ENCODE peak calls at places on chromosomes 3 and 15, in seven cellular contexts. Q is AG04450, T is cardiac fibroblast, L is A549, U is neural progenitor cell, O is left lung, D is WERI-Rb-1. B is an unnamed sample.

GRCh38 chr3:54071596-54071995 is 50.8 kb upstream of the CACNA2D3 start:
- DNase-seq in Q (no peak), T (peak), L (no peak), U (no peak), O (no peak), D (no peak), B (no peak)

GRCh38 chr15:26561994-26562730 is 210.7 kb downstream of the GABRB3 start:
- DNase-seq in Q (no peak), T (no peak), L (no peak), U (no peak), O (no peak), D (no peak), B (no peak)

GRCh38 chr15:33380406-33380805 is 69.6 kb downstream of the RYR3 start:
- DNase-seq in Q (no peak), T (no peak), L (no peak), U (no peak), O (no peak), D (no peak), B (no peak)

GRCh38 chr15:72402726-72403125 is 4.6 kb downstream of the TMEM202 start:
- DNase-seq in Q (no peak), T (no peak), L (no peak), U (no peak), O (no peak), D (no peak), B (no peak)

GRCh38 chr15:96047255-96047931 is 283.1 kb upstream of the NR2F2 start:
- DNase-seq in Q (peak), T (peak), L (no peak), U (no peak), O (no peak), D (no peak), B (no peak)

GRCh38 chr3:60147249-60147648 is 1097.4 kb upstream of the CFAP20DC start:
- DNase-seq in Q (no peak), T (no peak), L (no peak), U (peak), O (no peak), D (no peak), B (no peak)

GRCh38 chr15:74525946-74526345 is 15.1 kb upstream of the ARID3B start:
- DNase-seq in Q (no peak), T (no peak), L (no peak), U (no peak), O (no peak), D (no peak), B (no peak)

GRCh38 chr3:167740961-167741587 is 5.6 kb downstream of the SERPINI1 start:
- DNase-seq in Q (no peak), T (peak), L (peak), U (peak), O (no peak), D (peak), B (no peak)

GRCh38 chr15:65386886-65387285 is 9.1 kb upstream of the IGDCC3 start:
- DNase-seq in Q (no peak), T (no peak), L (no peak), U (no peak), O (no peak), D (no peak), B (no peak)

GRCh38 chr15:87348746-87349145 is 907.8 kb downstream of the NTRK3 start:
- DNase-seq in Q (no peak), T (peak), L (no peak), U (no peak), O (no peak), D (no peak), B (no peak)

GRCh38 chr3:197597335-197597734 is 41.6 kb upstream of the BDH1 start:
- DNase-seq in Q (no peak), T (no peak), L (no peak), U (no peak), O (no peak), D (no peak), B (no peak)

GRCh38 chr3:197598404-197598980 is 42.7 kb upstream of the BDH1 start:
- DNase-seq in Q (no peak), T (no peak), L (no peak), U (no peak), O (no peak), D (peak), B (no peak)

GRCh38 chr3:197595470-197596185 is 39.9 kb upstream of the BDH1 start:
- DNase-seq in Q (no peak), T (no peak), L (no peak), U (no peak), O (no peak), D (no peak), B (no peak)

GRCh38 chr3:197600796-197601565 is 45.2 kb upstream of the BDH1 start:
- DNase-seq in Q (no peak), T (no peak), L (no peak), U (no peak), O (no peak), D (no peak), B (no peak)

DNA sequence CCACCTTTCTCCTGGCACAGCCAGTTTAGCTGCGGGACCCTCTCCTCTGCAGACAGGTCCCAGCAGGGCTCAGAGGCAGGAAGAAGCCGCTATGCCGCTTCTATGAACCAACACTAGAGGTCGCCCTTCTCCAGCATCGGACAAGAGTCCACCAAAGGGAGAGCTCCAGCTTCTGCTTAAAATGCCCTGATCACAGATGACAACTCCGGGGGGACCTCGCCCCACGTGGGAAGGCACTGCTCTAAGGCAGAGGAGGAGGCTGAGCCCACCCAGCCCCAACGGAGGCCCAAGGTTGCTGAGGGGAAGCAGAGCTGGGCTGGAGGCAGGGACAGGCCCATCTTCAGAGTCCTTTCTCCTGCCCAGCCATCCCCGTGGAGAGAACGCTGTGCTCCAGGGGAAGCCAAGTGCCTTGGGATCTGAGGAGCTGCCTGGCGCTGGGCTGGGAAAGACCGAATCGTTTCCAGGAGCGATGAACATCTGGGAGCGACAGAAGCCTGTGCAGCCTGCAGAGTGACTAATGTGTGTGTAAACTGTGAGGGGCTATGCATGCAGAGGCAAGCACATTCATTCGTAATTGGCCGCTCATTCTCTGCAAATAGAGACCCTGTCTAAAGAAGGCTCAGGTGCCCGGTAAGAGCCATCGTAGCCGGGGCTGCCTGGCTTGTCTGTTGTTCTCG is 43.5 kb upstream of the BDH1 start:
- DNase-seq in Q (peak), T (peak), L (peak), U (peak), O (no peak), D (peak), B (peak)
- H3K4me3 ChIP-seq in Q (peak), T (peak), L (no peak), U (no peak), O (no peak), D (no peak), B (no peak)

DNA sequence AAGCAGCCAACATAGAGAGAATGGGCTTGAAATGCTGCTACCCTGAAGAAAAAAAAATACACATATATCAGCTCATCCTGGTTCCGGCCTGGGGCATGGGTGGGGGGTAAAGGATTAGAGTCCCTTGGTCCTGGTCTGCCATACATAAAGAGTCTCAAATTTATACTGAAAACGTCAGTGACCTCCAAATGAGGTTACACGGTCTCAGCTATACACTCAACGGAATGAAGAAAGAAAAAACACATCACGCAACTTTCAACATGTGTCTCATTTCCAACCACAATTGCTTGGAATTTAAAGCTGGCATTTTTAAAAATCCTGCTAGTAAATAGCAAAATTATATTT is 612.8 kb downstream of the MCTP2 start:
- DNase-seq in Q (no peak), T (no peak), L (no peak), U (no peak), O (no peak), D (no peak), B (no peak)
- H3K4me3 ChIP-seq in Q (no peak), T (no peak), L (no peak), U (peak), O (no peak), D (no peak), B (no peak)

DNA sequence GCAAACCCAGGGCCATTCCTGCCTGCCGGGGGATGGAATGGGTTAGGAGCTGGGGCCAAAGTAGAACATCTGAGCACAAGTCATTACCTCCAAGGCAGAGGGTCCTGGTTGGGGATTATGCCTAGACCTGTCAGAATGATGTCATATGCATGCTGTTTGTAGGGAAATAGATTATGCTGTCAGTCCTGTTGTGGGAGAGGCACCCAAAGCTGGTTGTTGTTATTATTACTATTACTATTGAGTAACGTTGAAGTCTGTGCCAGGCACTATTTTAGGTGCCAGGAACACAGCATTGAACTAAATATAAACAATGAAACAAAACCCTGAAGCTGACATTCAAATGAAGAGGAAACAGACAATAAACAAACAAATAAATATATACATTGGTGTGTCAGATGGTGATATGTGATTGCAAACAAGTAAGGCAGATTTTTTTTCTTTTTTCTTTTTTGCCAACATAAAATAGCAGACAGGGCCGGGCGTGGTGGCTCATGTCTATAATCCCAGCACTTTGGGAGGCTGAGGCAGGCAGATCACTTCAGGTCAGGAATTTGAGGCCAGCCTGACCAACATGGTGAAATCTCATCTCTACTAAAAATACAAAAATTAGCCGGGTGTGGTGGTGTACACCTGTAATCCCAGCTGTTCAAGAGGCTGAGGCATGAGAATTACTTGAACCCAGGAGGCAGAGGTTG is 2.0 kb downstream of the P4HTM start:
- DNase-seq in Q (no peak), T (no peak), L (no peak), U (no peak), O (no peak), D (no peak), B (no peak)
- H3K4me3 ChIP-seq in Q (peak), T (no peak), L (no peak), U (peak), O (no peak), D (no peak), B (no peak)

GRCh38 chr3:126266850-126267168 is 86.4 kb upstream of the ALDH1L1 start:
- DNase-seq in Q (no peak), T (no peak), L (no peak), U (no peak), O (no peak), D (no peak), B (no peak)
- H3K4me3 ChIP-seq in Q (peak), T (no peak), L (peak), U (peak), O (no peak), D (no peak), B (no peak)

B was measured in effector memory CD4-positive, alpha-beta T cell.